ENCODE peak calls at places on chromosomes 16 and 17, in five cellular contexts. S is SK-MEL-5; M is H54; Y is tibial nerve; W is stimulated activated CD4-positive, alpha-beta T cell treated with anti-CD3 and anti-CD28 coated beads, Interleukin-12 subunit alpha, Interleukin-12 subunit beta, amount 100 ng/mL, for 48 hours. V is an unnamed sample.

GRCh38 chr17:65533056-65533745 is 28.2 kb downstream of the AXIN2 start:
- DNase-seq in W (no peak), M (no peak), S (no peak), Y (no peak), V (no peak)

GRCh38 chr17:2042355-2042929 is 620 bp downstream of the OVCA2 start:
- DNase-seq in W (no peak), Y (no peak), M (no peak), S (peak), V (peak)

GRCh38 chr16:58290861-58291260 is 4.0 kb downstream of the PRSS54 start:
- DNase-seq in M (no peak), S (no peak), W (no peak), Y (no peak), V (no peak)

GRCh38 chr16:69039333-69039941 is 66.0 kb upstream of the HAS3 start:
- DNase-seq in M (no peak), W (no peak), Y (no peak), S (no peak), V (peak)

GRCh38 chr17:79987187-79987889 is 48.3 kb downstream of the TBC1D16 start:
- DNase-seq in Y (no peak), M (no peak), W (no peak), S (no peak), V (peak)

GRCh38 chr16:48536600-48537200 is 73.3 kb downstream of the N4BP1 start:
- DNase-seq in S (no peak), W (no peak), M (no peak), Y (no peak), V (no peak)

GRCh38 chr17:80067393-80067986 is 31.0 kb downstream of the CCDC40 start:
- DNase-seq in Y (no peak), M (no peak), S (no peak), W (no peak), V (no peak)

GRCh38 chr16:77304883-77305282 is 105.7 kb downstream of the SYCE1L start:
- DNase-seq in S (no peak), Y (no peak), M (no peak), W (no peak), V (no peak)

GRCh38 chr17:45325810-45326209 is 9.0 kb upstream of the MAP3K14 start:
- DNase-seq in M (no peak), S (no peak), W (no peak), Y (no peak), V (no peak)

GRCh38 chr16:57022445-57022844 is 33.1 kb downstream of the NLRC5 start:
- DNase-seq in Y (no peak), W (no peak), M (no peak), S (no peak), V (no peak)

GRCh38 chr17:79833744-79834574 is 5.3 kb downstream of the CBX4 start:
- DNase-seq in W (no peak), M (no peak), Y (no peak), S (no peak), V (no peak)

GRCh38 chr16:67805718-67806427 is 487 bp downstream of the RANBP10 start:
- DNase-seq in S (no peak), Y (no peak), M (no peak), W (no peak), V (no peak)

GRCh38 chr17:3528604-3529511 is 28.8 kb downstream of the TRPV3 start:
- DNase-seq in S (no peak), M (peak), W (no peak), Y (no peak), V (peak)

GRCh38 chr16:85069171-85069570 is 41.6 kb downstream of the KIAA0513 start:
- DNase-seq in S (no peak), M (no peak), W (no peak), Y (no peak), V (no peak)

GRCh38 chr17:28124962-28125361 is 82.5 kb downstream of the NLK start:
- DNase-seq in Y (no peak), S (no peak), W (no peak), M (no peak), V (no peak)

GRCh38 chr17:42849031-42849430 is 2.0 kb upstream of the AOC3 start:
- DNase-seq in S (no peak), W (no peak), Y (no peak), M (no peak), V (no peak)

GRCh38 chr17:6070895-6071511 is 824 bp downstream of the WSCD1 start:
- DNase-seq in S (no peak), M (no peak), Y (no peak), W (no peak), V (peak)

GRCh38 chr17:1638171-1638583 is 7.4 kb downstream of the SCARF1 start:
- DNase-seq in S (no peak), M (no peak), W (no peak), Y (no peak), V (no peak)

GRCh38 chr16:50257876-50258275 is 8.5 kb upstream of the ADCY7 start:
- DNase-seq in M (no peak), S (no peak), Y (no peak), W (no peak), V (no peak)

GRCh38 chr16:85107083-85107482 is 5.2 kb downstream of the CIBAR2 start:
- DNase-seq in M (no peak), W (no peak), Y (no peak), S (no peak), V (no peak)

GRCh38 chr17:29616300-29617048 is 6.2 kb downstream of the CORO6 start:
- DNase-seq in M (no peak), Y (no peak), S (no peak), W (no peak), V (no peak)

GRCh38 chr17:75033346-75034235 is 13.2 kb downstream of the ATP5PD start:
- DNase-seq in W (peak), Y (peak), M (peak), S (peak), V (peak)

GRCh38 chr17:2710804-2711607 is 558 bp downstream of the CLUH start:
- DNase-seq in W (no peak), Y (no peak), M (no peak), S (peak), V (no peak)

GRCh38 chr16:89601906-89602272 is 11.6 kb upstream of the DPEP1 start:
- DNase-seq in S (no peak), M (no peak), W (no peak), Y (no peak), V (no peak)

GRCh38 chr16:84970447-84971127 is 40.7 kb downstream of the ZDHHC7 start:
- DNase-seq in Y (peak), S (peak), M (peak), W (peak), V (peak)

GRCh38 chr16:72946474-72947194 is 101.3 kb downstream of the ZFHX3 start:
- DNase-seq in Y (no peak), W (no peak), M (no peak), S (no peak), V (no peak)

GRCh38 chr16:85555549-85556455 is 57.3 kb upstream of the GSE1 start:
- DNase-seq in M (no peak), Y (no peak), S (peak), W (no peak), V (peak)

GRCh38 chr16:74829637-74830036 is 55.0 kb upstream of the FA2H start:
- DNase-seq in S (no peak), Y (no peak), M (no peak), W (no peak), V (no peak)

GRCh38 chr17:5631958-5632357 is 47.6 kb upstream of the NLRP1 start:
- DNase-seq in S (no peak), W (no peak), Y (no peak), M (no peak), V (no peak)

GRCh38 chr17:19897901-19898300 is 30.2 kb upstream of the ULK2 start:
- DNase-seq in M (peak), S (no peak), Y (no peak), W (no peak), V (peak)

GRCh38 chr17:61499632-61500031 is 47.4 kb downstream of the TBX4 start:
- DNase-seq in Y (no peak), W (no peak), S (no peak), M (no peak), V (no peak)

GRCh38 chr16:84043486-84044107 is 1.0 kb upstream of the SLC38A8 start:
- DNase-seq in M (no peak), Y (no peak), W (no peak), S (no peak), V (no peak)

GRCh38 chr16:19948186-19949104 is 63.8 kb upstream of the GPRC5B start:
- DNase-seq in Y (no peak), M (no peak), W (no peak), S (no peak), V (no peak)

GRCh38 chr16:65373095-65373494 is 251.2 kb upstream of the CDH11 start:
- DNase-seq in Y (no peak), W (no peak), S (no peak), M (no peak), V (no peak)